ENCODE peak calls at places on chromosomes 7 and 10, in seven cellular contexts. Z, A, W, N, V, O and E are unnamed samples.

GRCh38 chr10:49096890-49097445 is 18.4 kb downstream of the VSTM4 start:
- DNase-seq in O (no peak), Z (no peak), V (no peak), W (no peak), N (no peak), A (no peak), E (no peak)

GRCh38 chr10:42367532-42368230 is 270.7 kb downstream of the ZNF33B start:
- DNase-seq in A (peak; percentile 41), V (peak; percentile 94), W (peak; percentile 61), N (peak; percentile 80), O (peak; percentile 69), Z (peak; percentile 91), E (peak; percentile 88)

GRCh38 chr10:6492896-6493295 is 87.2 kb downstream of the PRKCQ start:
- DNase-seq in A (no peak), N (no peak), W (no peak), V (no peak), O (no peak), Z (no peak), E (no peak)

GRCh38 chr7:116806046-116806944 is 56.1 kb upstream of the CAPZA2 start:
- DNase-seq in Z (no peak), O (no peak), W (no peak), A (no peak), V (no peak), N (no peak), E (no peak)

GRCh38 chr7:128693373-128694015 is 21.4 kb downstream of the GARIN1A start:
- DNase-seq in Z (no peak), V (no peak), N (no peak), A (no peak), O (no peak), W (no peak), E (no peak)

GRCh38 chr10:123997486-123998196 is 95.8 kb downstream of the CHST15 start:
- DNase-seq in Z (peak; percentile 98), N (peak; percentile 64), A (peak; percentile 85), W (peak; percentile 80), V (peak; percentile 99), O (peak; percentile 97), E (peak; percentile 90)

GRCh38 chr7:131502810-131503545 is 53.5 kb downstream of the PODXL start:
- DNase-seq in W (no peak), O (no peak), N (peak; percentile 87), Z (peak; percentile 55), V (peak; percentile 77), A (no peak), E (no peak)

GRCh38 chr7:68043546-68043945 is 1046.9 kb downstream of the TYW1 start:
- DNase-seq in A (no peak), V (no peak), W (no peak), Z (no peak), N (no peak), O (no peak), E (no peak)

GRCh38 chr10:113515521-113516045 is 37.3 kb upstream of the HABP2 start:
- DNase-seq in A (no peak), V (no peak), O (no peak), W (no peak), N (no peak), Z (peak; percentile 50), E (no peak)

GRCh38 chr7:7534031-7534430 is 1.6 kb downstream of the COL28A1 start:
- DNase-seq in A (no peak), Z (no peak), N (no peak), V (no peak), W (no peak), O (no peak), E (no peak)

DNA sequence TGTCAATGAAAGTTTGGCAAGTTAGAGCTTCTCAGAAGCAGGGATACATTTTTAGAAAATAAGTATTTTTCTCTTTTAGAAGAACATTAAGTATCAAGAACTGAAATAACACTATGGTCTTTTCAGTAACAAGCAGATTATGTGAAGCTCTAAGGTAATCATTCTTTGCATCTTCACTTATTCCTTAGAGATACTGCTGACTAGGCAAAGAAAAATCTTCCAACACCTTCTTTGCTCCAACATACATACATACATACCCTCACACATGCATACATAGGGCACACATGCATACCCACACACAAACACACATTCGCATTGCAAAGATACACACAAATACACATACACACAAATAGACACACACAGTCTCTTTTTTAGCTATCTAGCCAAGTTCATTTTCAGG is 37.8 kb upstream of the CACNB2 start:
- DNase-seq in A (no peak), N (no peak), O (no peak), W (no peak), Z (no peak), V (no peak), E (no peak)
- H3K4me3 ChIP-seq in A (no peak overlapping the region), N (no peak overlapping the region), O (no peak overlapping the region), W (no peak overlapping the region), Z (no peak overlapping the region), V (no peak overlapping the region), E (no peak overlapping the region)

GRCh38 chr10:80459047-80459865 is 5.1 kb downstream of the TSPAN14 start:
- DNase-seq in N (peak; percentile 55), W (peak; percentile 82), A (no peak), V (peak; percentile 89), Z (peak; percentile 67), O (no peak), E (peak; percentile 86)
- TF ChIP-seq CTCF in N (no peak), W (no peak), A (no peak), V (no peak), Z (peak; percentile 2), O (no peak), E (no peak)

DNA sequence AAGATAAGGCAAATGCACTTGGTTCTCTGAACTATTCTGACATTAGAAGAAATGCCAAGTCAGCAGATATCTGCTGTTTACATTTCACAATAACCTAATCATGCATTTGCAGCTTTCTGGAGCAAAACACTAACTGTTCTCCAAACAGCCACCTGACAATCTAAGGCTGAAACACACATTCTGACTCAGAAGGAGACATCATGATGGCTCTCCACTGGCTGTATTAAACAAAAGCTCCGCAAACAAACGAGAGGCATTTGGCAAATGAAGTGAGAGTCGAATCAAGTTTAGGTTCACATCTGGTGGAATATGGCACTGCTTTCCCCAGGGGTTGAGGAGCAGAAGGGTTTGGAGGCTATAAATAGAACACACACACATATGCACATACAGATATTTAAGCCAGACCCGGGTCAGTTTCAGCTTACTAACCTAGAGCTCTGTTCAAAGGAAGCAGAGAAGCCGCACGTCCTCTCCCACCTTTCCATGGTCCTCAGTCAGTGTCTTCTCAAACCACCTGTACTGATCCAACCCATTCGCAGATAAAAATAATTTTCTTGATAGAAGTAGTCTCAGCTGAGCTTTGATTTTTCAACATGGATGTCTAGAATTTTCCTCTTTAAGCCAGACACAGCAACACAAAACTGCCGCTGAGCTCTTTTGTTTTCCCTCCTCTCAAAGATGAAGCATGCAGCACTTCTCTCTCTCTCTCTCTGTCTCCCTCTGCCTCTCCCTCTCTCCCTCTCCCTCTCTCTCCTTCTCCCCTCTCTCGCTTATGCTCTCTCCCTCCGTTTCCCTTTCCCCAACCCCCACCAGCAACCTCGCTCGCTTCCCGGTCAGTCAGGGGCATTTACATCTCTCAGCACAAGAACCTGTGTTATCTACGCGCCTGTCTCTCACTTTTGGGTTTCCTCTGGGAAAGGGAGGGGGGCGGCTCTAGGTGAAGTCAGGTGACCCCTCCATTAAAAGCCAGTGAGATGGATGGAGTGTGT is 682.8 kb downstream of the MAGI2 start:
- DNase-seq in A (peak; percentile 37), W (no peak), Z (peak; percentile 9), N (no peak), O (no peak), V (peak; percentile 30), E (no peak)
- H3K4me3 ChIP-seq in A (peak overlapping the region; percentile 54), W (no peak overlapping the region), Z (peak overlapping the region; percentile 22), N (no peak overlapping the region), O (peak overlapping the region; percentile 18), V (no peak overlapping the region), E (no peak overlapping the region)

DNA sequence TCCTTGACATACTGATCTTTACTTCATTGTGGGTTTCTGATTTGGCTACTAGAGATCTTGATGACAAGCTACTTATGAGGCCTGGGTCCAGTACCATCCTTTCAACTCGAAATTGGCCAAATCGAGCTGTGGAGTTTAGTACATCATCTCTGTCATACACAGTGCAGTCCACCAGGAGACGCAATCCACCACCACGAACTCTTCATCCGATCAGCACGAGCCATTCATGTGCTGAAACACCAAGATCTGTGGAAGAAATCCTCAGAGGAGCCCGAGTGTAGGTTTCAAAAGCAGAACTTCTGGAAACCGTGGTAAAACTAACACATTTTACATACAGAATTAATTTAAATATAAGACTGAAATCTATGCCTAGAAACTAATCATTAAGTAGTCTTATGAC is 14.2 kb downstream of the DNAJC9 start:
- DNase-seq in W (no peak), O (no peak), V (peak; percentile 18), A (no peak), N (no peak), Z (no peak), E (no peak)
- TF ChIP-seq CTCF in W (peak; percentile 12), O (no peak), V (peak; percentile 20), A (peak; percentile 22), N (no peak), Z (peak; percentile 11), E (no peak)

GRCh38 chr10:102243304-102243703 is 2.0 kb upstream of the PITX3 start:
- DNase-seq in V (peak; percentile 89), W (no peak), A (no peak), O (no peak), Z (no peak), N (no peak), E (peak; percentile 60)

GRCh38 chr10:102245101-102245931 is at the start of gene GBF1:
- DNase-seq in N (peak; percentile 97), V (peak; percentile 100), W (peak; percentile 91), Z (peak; percentile 100), A (peak; percentile 99), O (peak; percentile 99), E (peak; percentile 97)

GRCh38 chr10:102246261-102246660 is 929 bp downstream of the GBF1 start:
- DNase-seq in Z (no peak), N (no peak), V (no peak), A (no peak), W (no peak), O (no peak), E (peak; percentile 42)

GRCh38 chr10:102245932-102246251 is 560 bp downstream of the GBF1 start:
- DNase-seq in N (no peak), V (no peak), O (no peak), A (no peak), Z (no peak), W (no peak), E (no peak)

DNA sequence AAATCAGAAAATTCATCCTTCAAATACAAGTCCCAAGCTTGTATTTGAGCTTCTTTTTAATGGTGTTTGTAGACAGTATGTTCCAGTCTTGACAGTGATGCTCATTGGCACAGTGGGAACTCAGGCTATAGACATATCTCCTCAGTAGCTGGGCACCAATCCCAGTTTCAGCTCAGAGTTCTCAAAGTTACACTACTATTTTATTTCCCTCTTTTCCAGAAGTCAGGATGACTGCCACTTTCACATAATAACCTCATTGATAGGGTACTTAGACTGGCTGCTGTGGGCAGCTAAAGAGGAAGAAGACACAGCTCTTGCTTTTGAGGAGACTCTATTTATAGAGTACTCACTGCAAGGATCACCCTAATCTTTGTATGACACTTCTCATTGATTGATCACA is 2.4 kb downstream of the GBF1 start:
- DNase-seq in A (no peak), N (no peak), O (no peak), Z (no peak), V (no peak), W (no peak), E (no peak)
- H3K4me3 ChIP-seq in A (peak overlapping the region; percentile 23), N (no peak overlapping the region), O (no peak overlapping the region), Z (no peak overlapping the region), V (no peak overlapping the region), W (no peak overlapping the region), E (no peak overlapping the region)